ENCODE peak calls at places on chromosomes 2 and 18, in ten cellular contexts. One of them, this sample, is unnamed.

GRCh38 chr2:122886479-122887130 is 1131.2 kb downstream of the TSN start:
- DNase-seq in Karpas-422: no peak
- DNase-seq in CD8-positive, alpha-beta memory T cell: no peak
- DNase-seq in hepatocyte: no peak
- DNase-seq in cardiac muscle cell: peak
- DNase-seq in aorta: no peak
- DNase-seq in lower leg skin: no peak
- DNase-seq in psoas muscle: no peak
- DNase-seq in fibroblast of pulmonary artery: no peak
- DNase-seq in fibroblast of lung: no peak
- DNase-seq in this sample: no peak

GRCh38 chr2:134976074-134976702 is 57.6 kb downstream of the CCNT2 start:
- DNase-seq in hepatocyte: no peak
- DNase-seq in cardiac muscle cell: peak
- DNase-seq in lower leg skin: no peak
- DNase-seq in aorta: no peak
- DNase-seq in fibroblast of lung: no peak
- DNase-seq in psoas muscle: no peak
- DNase-seq in fibroblast of pulmonary artery: peak
- DNase-seq in Karpas-422: no peak
- DNase-seq in CD8-positive, alpha-beta memory T cell: no peak
- DNase-seq in this sample: no peak

GRCh38 chr2:6008186-6008585 is 316.0 kb downstream of the SOX11 start:
- DNase-seq in psoas muscle: no peak
- DNase-seq in aorta: no peak
- DNase-seq in hepatocyte: no peak
- DNase-seq in CD8-positive, alpha-beta memory T cell: no peak
- DNase-seq in lower leg skin: no peak
- DNase-seq in Karpas-422: no peak
- DNase-seq in fibroblast of pulmonary artery: no peak
- DNase-seq in fibroblast of lung: no peak
- DNase-seq in cardiac muscle cell: no peak
- DNase-seq in this sample: no peak

GRCh38 chr18:10296491-10296890 is 157.9 kb upstream of the APCDD1 start:
- DNase-seq in CD8-positive, alpha-beta memory T cell: no peak
- DNase-seq in psoas muscle: no peak
- DNase-seq in cardiac muscle cell: no peak
- DNase-seq in Karpas-422: no peak
- DNase-seq in lower leg skin: peak
- DNase-seq in hepatocyte: peak
- DNase-seq in fibroblast of lung: no peak
- DNase-seq in aorta: no peak
- DNase-seq in fibroblast of pulmonary artery: no peak
- DNase-seq in this sample: no peak

GRCh38 chr2:132703396-132703795 is 33.4 kb upstream of the LYPD1 start:
- DNase-seq in CD8-positive, alpha-beta memory T cell: no peak
- DNase-seq in Karpas-422: no peak
- DNase-seq in psoas muscle: no peak
- DNase-seq in cardiac muscle cell: no peak
- DNase-seq in aorta: no peak
- DNase-seq in fibroblast of pulmonary artery: peak
- DNase-seq in hepatocyte: no peak
- DNase-seq in fibroblast of lung: peak
- DNase-seq in lower leg skin: no peak
- DNase-seq in this sample: no peak

GRCh38 chr18:37450434-37451133 is 115.0 kb downstream of the CELF4 start:
- DNase-seq in hepatocyte: peak
- DNase-seq in fibroblast of lung: peak
- DNase-seq in lower leg skin: no peak
- DNase-seq in Karpas-422: no peak
- DNase-seq in CD8-positive, alpha-beta memory T cell: no peak
- DNase-seq in fibroblast of pulmonary artery: peak
- DNase-seq in cardiac muscle cell: peak
- DNase-seq in psoas muscle: no peak
- DNase-seq in aorta: no peak
- DNase-seq in this sample: peak

GRCh38 chr18:23331091-23331920 is 121.8 kb upstream of the RIOK3 start:
- DNase-seq in CD8-positive, alpha-beta memory T cell: no peak
- DNase-seq in fibroblast of pulmonary artery: no peak
- DNase-seq in cardiac muscle cell: no peak
- DNase-seq in aorta: no peak
- DNase-seq in lower leg skin: no peak
- DNase-seq in fibroblast of lung: no peak
- DNase-seq in Karpas-422: no peak
- DNase-seq in hepatocyte: peak
- DNase-seq in psoas muscle: no peak
- DNase-seq in this sample: no peak

GRCh38 chr18:47286776-47287410 is 35.4 kb upstream of the SKOR2 start:
- DNase-seq in aorta: no peak
- DNase-seq in fibroblast of lung: no peak
- DNase-seq in psoas muscle: no peak
- DNase-seq in CD8-positive, alpha-beta memory T cell: no peak
- DNase-seq in hepatocyte: no peak
- DNase-seq in cardiac muscle cell: no peak
- DNase-seq in fibroblast of pulmonary artery: no peak
- DNase-seq in Karpas-422: no peak
- DNase-seq in lower leg skin: no peak
- DNase-seq in this sample: no peak

GRCh38 chr2:3612639-3613523 is 18.0 kb downstream of the COLEC11 start:
- DNase-seq in psoas muscle: peak
- DNase-seq in fibroblast of lung: no peak
- DNase-seq in CD8-positive, alpha-beta memory T cell: no peak
- DNase-seq in hepatocyte: no peak
- DNase-seq in fibroblast of pulmonary artery: no peak
- DNase-seq in lower leg skin: peak
- DNase-seq in cardiac muscle cell: no peak
- DNase-seq in Karpas-422: no peak
- DNase-seq in aorta: peak
- DNase-seq in this sample: no peak

GRCh38 chr2:85019121-85019520 is 48.2 kb downstream of the KCMF1 start:
- DNase-seq in hepatocyte: peak
- DNase-seq in cardiac muscle cell: no peak
- DNase-seq in CD8-positive, alpha-beta memory T cell: no peak
- DNase-seq in psoas muscle: no peak
- DNase-seq in aorta: no peak
- DNase-seq in lower leg skin: no peak
- DNase-seq in fibroblast of pulmonary artery: no peak
- DNase-seq in Karpas-422: no peak
- DNase-seq in fibroblast of lung: no peak
- DNase-seq in this sample: no peak

GRCh38 chr2:241496003-241496707 is 12.2 kb downstream of the STK25 start:
- DNase-seq in aorta: no peak
- DNase-seq in Karpas-422: no peak
- DNase-seq in CD8-positive, alpha-beta memory T cell: peak
- DNase-seq in hepatocyte: no peak
- DNase-seq in fibroblast of pulmonary artery: no peak
- DNase-seq in psoas muscle: no peak
- DNase-seq in lower leg skin: no peak
- DNase-seq in cardiac muscle cell: no peak
- DNase-seq in fibroblast of lung: no peak
- DNase-seq in this sample: no peak

GRCh38 chr2:174779361-174779928 is 15.2 kb upstream of the CHRNA1 start:
- DNase-seq in Karpas-422: no peak
- DNase-seq in cardiac muscle cell: no peak
- DNase-seq in fibroblast of pulmonary artery: no peak
- DNase-seq in aorta: no peak
- DNase-seq in fibroblast of lung: no peak
- DNase-seq in psoas muscle: no peak
- DNase-seq in lower leg skin: no peak
- DNase-seq in hepatocyte: no peak
- DNase-seq in CD8-positive, alpha-beta memory T cell: peak
- DNase-seq in this sample: no peak
- H3K4me3 ChIP-seq in Karpas-422: no peak
- H3K4me3 ChIP-seq in cardiac muscle cell: no peak
- H3K4me3 ChIP-seq in fibroblast of pulmonary artery: no peak
- H3K4me3 ChIP-seq in aorta: no peak
- H3K4me3 ChIP-seq in fibroblast of lung: no peak
- H3K4me3 ChIP-seq in psoas muscle: no peak
- H3K4me3 ChIP-seq in lower leg skin: no peak
- H3K4me3 ChIP-seq in hepatocyte: no peak
- H3K4me3 ChIP-seq in CD8-positive, alpha-beta memory T cell: no peak
- H3K4me3 ChIP-seq in this sample: no peak

GRCh38 chr2:105034170-105034569 is 3.7 kb upstream of the MRPS9 start:
- DNase-seq in fibroblast of pulmonary artery: no peak
- DNase-seq in lower leg skin: no peak
- DNase-seq in cardiac muscle cell: no peak
- DNase-seq in psoas muscle: no peak
- DNase-seq in CD8-positive, alpha-beta memory T cell: no peak
- DNase-seq in Karpas-422: no peak
- DNase-seq in fibroblast of lung: no peak
- DNase-seq in hepatocyte: no peak
- DNase-seq in aorta: no peak
- DNase-seq in this sample: no peak

GRCh38 chr2:105039559-105039958 is 1.7 kb downstream of the MRPS9 start:
- DNase-seq in lower leg skin: no peak
- DNase-seq in hepatocyte: no peak
- DNase-seq in cardiac muscle cell: no peak
- DNase-seq in fibroblast of lung: no peak
- DNase-seq in fibroblast of pulmonary artery: no peak
- DNase-seq in CD8-positive, alpha-beta memory T cell: no peak
- DNase-seq in aorta: no peak
- DNase-seq in Karpas-422: peak
- DNase-seq in psoas muscle: no peak
- DNase-seq in this sample: no peak

GRCh38 chr2:105042189-105042588 is 4.3 kb downstream of the MRPS9 start:
- DNase-seq in cardiac muscle cell: no peak
- DNase-seq in fibroblast of pulmonary artery: no peak
- DNase-seq in aorta: no peak
- DNase-seq in hepatocyte: peak
- DNase-seq in lower leg skin: no peak
- DNase-seq in psoas muscle: no peak
- DNase-seq in Karpas-422: no peak
- DNase-seq in fibroblast of lung: no peak
- DNase-seq in CD8-positive, alpha-beta memory T cell: no peak
- DNase-seq in this sample: peak

GRCh38 chr2:105037572-105038382 is at the start of gene MRPS9:
- DNase-seq in psoas muscle: peak
- DNase-seq in fibroblast of lung: peak
- DNase-seq in lower leg skin: peak
- DNase-seq in aorta: peak
- DNase-seq in hepatocyte: peak
- DNase-seq in CD8-positive, alpha-beta memory T cell: peak
- DNase-seq in fibroblast of pulmonary artery: peak
- DNase-seq in Karpas-422: peak
- DNase-seq in cardiac muscle cell: peak
- DNase-seq in this sample: peak

GRCh38 chr2:105038383-105039061 is 653 bp downstream of the MRPS9 start:
- DNase-seq in aorta: no peak
- DNase-seq in psoas muscle: no peak
- DNase-seq in cardiac muscle cell: no peak
- DNase-seq in lower leg skin: no peak
- DNase-seq in fibroblast of pulmonary artery: peak
- DNase-seq in fibroblast of lung: peak
- DNase-seq in hepatocyte: no peak
- DNase-seq in Karpas-422: peak
- DNase-seq in CD8-positive, alpha-beta memory T cell: no peak
- DNase-seq in this sample: no peak
- H3K4me3 ChIP-seq in aorta: peak
- H3K4me3 ChIP-seq in psoas muscle: peak
- H3K4me3 ChIP-seq in cardiac muscle cell: peak
- H3K4me3 ChIP-seq in lower leg skin: peak
- H3K4me3 ChIP-seq in fibroblast of pulmonary artery: peak
- H3K4me3 ChIP-seq in fibroblast of lung: peak
- H3K4me3 ChIP-seq in hepatocyte: peak
- H3K4me3 ChIP-seq in Karpas-422: peak
- H3K4me3 ChIP-seq in CD8-positive, alpha-beta memory T cell: peak
- H3K4me3 ChIP-seq in this sample: peak

GRCh38 chr2:189214484-189214883 is 34.9 kb upstream of the COL5A2 start:
- DNase-seq in CD8-positive, alpha-beta memory T cell: no peak
- DNase-seq in aorta: no peak
- DNase-seq in psoas muscle: no peak
- DNase-seq in lower leg skin: no peak
- DNase-seq in cardiac muscle cell: no peak
- DNase-seq in fibroblast of pulmonary artery: no peak
- DNase-seq in fibroblast of lung: no peak
- DNase-seq in Karpas-422: no peak
- DNase-seq in hepatocyte: no peak
- DNase-seq in this sample: peak

GRCh38 chr2:189218236-189218635 is 38.7 kb upstream of the COL5A2 start:
- DNase-seq in CD8-positive, alpha-beta memory T cell: no peak
- DNase-seq in lower leg skin: no peak
- DNase-seq in aorta: no peak
- DNase-seq in fibroblast of lung: no peak
- DNase-seq in fibroblast of pulmonary artery: peak
- DNase-seq in psoas muscle: no peak
- DNase-seq in cardiac muscle cell: peak
- DNase-seq in hepatocyte: no peak
- DNase-seq in Karpas-422: no peak
- DNase-seq in this sample: no peak

GRCh38 chr2:189221811-189222210 is 42.2 kb upstream of the COL5A2 start:
- DNase-seq in fibroblast of pulmonary artery: no peak
- DNase-seq in aorta: no peak
- DNase-seq in cardiac muscle cell: no peak
- DNase-seq in Karpas-422: no peak
- DNase-seq in hepatocyte: no peak
- DNase-seq in CD8-positive, alpha-beta memory T cell: no peak
- DNase-seq in fibroblast of lung: peak
- DNase-seq in lower leg skin: no peak
- DNase-seq in psoas muscle: no peak
- DNase-seq in this sample: no peak

GRCh38 chr2:189217041-189217440 is 37.5 kb upstream of the COL5A2 start:
- DNase-seq in CD8-positive, alpha-beta memory T cell: no peak
- DNase-seq in cardiac muscle cell: peak
- DNase-seq in psoas muscle: no peak
- DNase-seq in Karpas-422: no peak
- DNase-seq in fibroblast of lung: no peak
- DNase-seq in fibroblast of pulmonary artery: no peak
- DNase-seq in aorta: no peak
- DNase-seq in lower leg skin: no peak
- DNase-seq in hepatocyte: no peak
- DNase-seq in this sample: no peak

DNA sequence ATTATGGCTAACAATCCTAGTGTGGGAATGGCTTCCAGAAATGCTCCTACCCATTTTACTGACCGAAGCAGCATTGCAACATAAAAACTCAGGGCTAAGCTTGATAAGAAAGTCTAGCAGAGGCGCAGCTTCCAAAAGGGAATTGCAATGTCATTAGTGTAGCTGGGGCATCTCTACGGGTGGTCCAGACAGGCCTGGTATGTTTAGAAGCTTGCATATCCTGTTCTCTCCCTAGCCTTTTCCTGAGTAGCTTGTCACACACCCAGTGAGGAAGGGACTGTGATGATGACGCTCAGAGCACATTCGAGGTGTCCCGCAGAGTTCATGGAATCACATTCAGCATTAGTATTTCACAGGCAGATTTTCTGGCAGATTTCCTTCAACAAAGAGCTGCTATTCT is 38.0 kb upstream of the COL5A2 start:
- DNase-seq in lower leg skin: no peak
- DNase-seq in cardiac muscle cell: peak
- DNase-seq in Karpas-422: no peak
- DNase-seq in CD8-positive, alpha-beta memory T cell: no peak
- DNase-seq in aorta: no peak
- DNase-seq in hepatocyte: peak
- DNase-seq in fibroblast of lung: peak
- DNase-seq in fibroblast of pulmonary artery: peak
- DNase-seq in psoas muscle: no peak
- DNase-seq in this sample: peak
- H3K4me3 ChIP-seq in lower leg skin: no peak
- H3K4me3 ChIP-seq in cardiac muscle cell: no peak
- H3K4me3 ChIP-seq in Karpas-422: no peak
- H3K4me3 ChIP-seq in CD8-positive, alpha-beta memory T cell: no peak
- H3K4me3 ChIP-seq in aorta: no peak
- H3K4me3 ChIP-seq in hepatocyte: no peak
- H3K4me3 ChIP-seq in fibroblast of lung: no peak
- H3K4me3 ChIP-seq in fibroblast of pulmonary artery: no peak
- H3K4me3 ChIP-seq in psoas muscle: no peak
- H3K4me3 ChIP-seq in this sample: no peak

GRCh38 chr2:32865399-32866068 is 81.2 kb upstream of the LTBP1 start:
- DNase-seq in fibroblast of pulmonary artery: peak
- DNase-seq in psoas muscle: no peak
- DNase-seq in fibroblast of lung: peak
- DNase-seq in hepatocyte: no peak
- DNase-seq in cardiac muscle cell: peak
- DNase-seq in lower leg skin: no peak
- DNase-seq in Karpas-422: no peak
- DNase-seq in CD8-positive, alpha-beta memory T cell: no peak
- DNase-seq in aorta: no peak
- DNase-seq in this sample: no peak
- H3K4me3 ChIP-seq in fibroblast of pulmonary artery: no peak
- H3K4me3 ChIP-seq in psoas muscle: no peak
- H3K4me3 ChIP-seq in fibroblast of lung: peak
- H3K4me3 ChIP-seq in hepatocyte: no peak
- H3K4me3 ChIP-seq in cardiac muscle cell: no peak
- H3K4me3 ChIP-seq in lower leg skin: no peak
- H3K4me3 ChIP-seq in Karpas-422: no peak
- H3K4me3 ChIP-seq in CD8-positive, alpha-beta memory T cell: no peak
- H3K4me3 ChIP-seq in aorta: no peak
- H3K4me3 ChIP-seq in this sample: no peak

This sample was measured in iPS DF 6.9.